ENCODE peak calls at places on chromosomes 16 and 17, in four cellular contexts. Z, M, V and Q are unnamed samples.

GRCh38 chr16:8720080-8720966 is 45.9 kb downstream of the ABAT start:
- DNase-seq in Z (no peak), V (no peak), M (no peak), Q (no peak)

GRCh38 chr17:48830840-48831548 is at the start of gene CALCOCO2:
- DNase-seq in V (peak), M (peak), Z (peak), Q (peak)

GRCh38 chr17:38910325-38910724 is 15.1 kb upstream of the LASP1NB start:
- DNase-seq in M (no peak), Z (peak), V (no peak), Q (no peak)

GRCh38 chr16:64416232-64417010 is 705.4 kb downstream of the CDH11 start:
- DNase-seq in Z (no peak), V (no peak), M (no peak), Q (peak)

GRCh38 chr17:36602030-36602737 is 801 bp downstream of the MRM1 start:
- DNase-seq in M (no peak), V (no peak), Z (peak), Q (no peak)

GRCh38 chr16:14309906-14310305 is 238.8 kb downstream of the MRTFB start:
- DNase-seq in M (no peak), Z (no peak), V (no peak), Q (no peak)

GRCh38 chr17:56274491-56274890 is 121.2 kb downstream of the ANKFN1 start:
- DNase-seq in M (no peak), V (no peak), Z (no peak), Q (no peak)

GRCh38 chr17:51598824-51599223 is 338.5 kb downstream of the UTP18 start:
- DNase-seq in Z (no peak), V (no peak), M (no peak), Q (no peak)

GRCh38 chr16:87412996-87413421 is 20.9 kb downstream of the MAP1LC3B start:
- DNase-seq in M (no peak), Z (no peak), V (no peak), Q (no peak)

GRCh38 chr17:59129814-59130213 is 23.1 kb upstream of the TRIM37 start:
- DNase-seq in M (no peak), Z (no peak), V (no peak), Q (no peak)

GRCh38 chr16:83626676-83627075 is 181.1 kb upstream of the HSBP1 start:
- DNase-seq in Z (no peak), M (no peak), V (no peak), Q (no peak)

GRCh38 chr17:12953126-12953525 is 64.7 kb downstream of the ELAC2 start:
- DNase-seq in V (no peak), Z (no peak), M (no peak), Q (no peak)

GRCh38 chr17:66506641-66507040 is 204.2 kb downstream of the PRKCA start:
- DNase-seq in M (no peak), Z (no peak), V (no peak), Q (no peak)

GRCh38 chr17:41534899-41535546 is 6.9 kb upstream of the KRT19 start:
- DNase-seq in Z (peak), M (no peak), V (no peak), Q (no peak)

GRCh38 chr17:57281887-57282653 is 25.7 kb downstream of the MSI2 start:
- DNase-seq in M (no peak), V (no peak), Z (no peak), Q (peak)

GRCh38 chr16:30534368-30535105 is at the start of gene ZNF747:
- DNase-seq in M (peak), V (peak), Z (peak), Q (peak)

GRCh38 chr17:19943599-19943998 is 34.0 kb downstream of the AKAP10 start:
- DNase-seq in M (no peak), Z (no peak), V (no peak), Q (no peak)

GRCh38 chr16:62036101-62036806 is at the start of gene CDH8:
- DNase-seq in V (no peak), Z (peak), M (no peak), Q (no peak)

GRCh38 chr16:74852500-74852875 is 77.9 kb upstream of the FA2H start:
- DNase-seq in V (no peak), Z (no peak), M (no peak), Q (no peak)

GRCh38 chr16:89557230-89557935 is 3.1 kb upstream of the RPL13 start:
- DNase-seq in M (no peak), V (no peak), Z (peak), Q (peak)

GRCh38 chr16:63038563-63039131 is 1002.4 kb upstream of the CDH8 start:
- DNase-seq in V (no peak), Z (no peak), M (no peak), Q (no peak)

GRCh38 chr17:4949321-4950074 is 1.2 kb upstream of the PFN1 start:
- DNase-seq in V (peak), M (peak), Z (peak), Q (peak)

GRCh38 chr17:74179576-74179975 is 23.9 kb upstream of the RPL38 start:
- DNase-seq in M (no peak), Z (no peak), V (no peak), Q (no peak)

GRCh38 chr16:68490829-68491575 is 42.7 kb upstream of the SMPD3 start:
- DNase-seq in V (no peak), Z (no peak), M (peak), Q (peak)

GRCh38 chr17:47257651-47258339 is 4.2 kb downstream of the ITGB3 start:
- DNase-seq in M (no peak), V (no peak), Z (no peak), Q (peak)

GRCh38 chr17:30519707-30520106 is 42.5 kb downstream of the GOSR1 start:
- DNase-seq in Z (no peak), M (no peak), V (no peak), Q (no peak)

GRCh38 chr17:14621826-14622621 is 321.1 kb downstream of the HS3ST3B1 start:
- DNase-seq in V (no peak), M (no peak), Z (no peak), Q (no peak)

GRCh38 chr17:27602721-27603445 is 28.1 kb upstream of the LGALS9 start:
- DNase-seq in M (peak), Z (peak), V (no peak), Q (peak)

GRCh38 chr16:66516808-66517585 is 32.9 kb downstream of the TK2 start:
- DNase-seq in Z (peak), V (peak), M (peak), Q (no peak)
- H3K4me3 ChIP-seq in Z (peak), V (peak), M (peak), Q (no peak)

DNA sequence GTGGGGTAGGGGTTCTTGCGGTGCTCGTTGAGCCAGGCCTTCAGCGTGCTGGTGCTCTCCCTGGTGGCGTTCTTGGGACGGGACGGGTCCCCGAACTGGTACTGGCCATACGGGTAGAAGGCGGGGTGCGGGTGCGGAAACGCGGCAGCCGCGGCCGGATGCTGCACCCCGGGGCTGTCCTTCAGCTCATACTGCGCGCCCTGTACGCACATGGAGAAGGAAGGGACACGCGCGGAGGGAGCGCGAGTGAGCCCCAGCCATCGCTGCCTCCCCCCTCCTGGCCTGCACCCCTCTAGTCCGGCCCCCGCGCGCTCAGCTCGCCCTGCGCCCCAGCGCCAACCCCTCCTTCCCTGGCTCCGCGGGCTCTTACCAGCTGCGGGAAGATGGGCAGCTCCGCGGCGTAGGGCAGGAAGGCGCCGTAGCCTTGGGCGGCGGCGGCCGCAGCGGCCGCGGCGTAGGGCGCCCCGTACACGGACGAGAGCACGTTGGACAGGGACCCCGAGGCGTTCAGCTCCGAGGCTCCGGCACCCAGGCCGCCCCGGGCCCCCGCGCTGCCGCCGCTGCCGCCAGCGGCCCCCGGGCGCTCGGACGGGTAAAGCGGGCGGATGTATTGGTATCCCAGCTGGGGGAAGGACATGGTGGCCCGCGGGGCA is 1.0 kb downstream of the IRX3 start:
- DNase-seq in Z (no peak), M (no peak), V (no peak), Q (no peak)
- H3K4me3 ChIP-seq in Z (peak), M (peak), V (peak), Q (peak)

GRCh38 chr16:51095890-51096626 is 55.0 kb downstream of the SALL1 start:
- DNase-seq in V (no peak), M (no peak), Z (no peak), Q (no peak)
- H3K4me3 ChIP-seq in V (no peak), M (no peak), Z (no peak), Q (no peak)

DNA sequence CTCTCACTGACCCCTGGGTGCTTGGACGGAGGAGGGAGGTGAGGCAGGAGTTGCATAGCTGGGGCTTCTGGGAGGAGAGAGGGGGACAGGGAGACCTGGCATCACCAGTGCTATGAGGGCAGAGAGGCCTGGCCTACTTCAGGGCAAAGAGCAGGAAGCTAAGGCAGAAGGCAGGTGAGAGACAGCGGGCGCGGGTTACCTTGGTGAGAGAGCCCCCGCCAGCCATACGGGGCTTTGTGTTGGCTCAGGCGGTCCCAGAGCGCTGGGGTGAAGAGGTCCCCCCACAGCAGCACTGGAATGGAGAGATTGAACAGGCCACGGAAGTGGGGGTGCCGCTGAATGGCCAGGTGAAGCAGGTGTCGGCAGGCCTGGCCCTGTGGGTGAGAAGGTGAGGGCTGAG is 11.5 kb downstream of the ST6GALNAC2 start:
- DNase-seq in Z (no peak), M (no peak), V (no peak), Q (no peak)
- H3K4me3 ChIP-seq in Z (no peak), M (no peak), V (no peak), Q (no peak)

GRCh38 chr16:16169615-16170014 is 53.7 kb downstream of the ABCC6 start:
- DNase-seq in M (no peak), Z (no peak), V (no peak), Q (no peak)

GRCh38 chr16:16167927-16168326 is 55.4 kb downstream of the ABCC6 start:
- DNase-seq in M (no peak), Z (no peak), V (no peak), Q (no peak)

GRCh38 chr16:16166085-16166484 is 57.2 kb downstream of the ABCC6 start:
- DNase-seq in V (no peak), M (no peak), Z (no peak), Q (no peak)

GRCh38 chr16:16164244-16164643 is 59.0 kb downstream of the ABCC6 start:
- DNase-seq in M (no peak), Z (no peak), V (no peak), Q (peak)

DNA sequence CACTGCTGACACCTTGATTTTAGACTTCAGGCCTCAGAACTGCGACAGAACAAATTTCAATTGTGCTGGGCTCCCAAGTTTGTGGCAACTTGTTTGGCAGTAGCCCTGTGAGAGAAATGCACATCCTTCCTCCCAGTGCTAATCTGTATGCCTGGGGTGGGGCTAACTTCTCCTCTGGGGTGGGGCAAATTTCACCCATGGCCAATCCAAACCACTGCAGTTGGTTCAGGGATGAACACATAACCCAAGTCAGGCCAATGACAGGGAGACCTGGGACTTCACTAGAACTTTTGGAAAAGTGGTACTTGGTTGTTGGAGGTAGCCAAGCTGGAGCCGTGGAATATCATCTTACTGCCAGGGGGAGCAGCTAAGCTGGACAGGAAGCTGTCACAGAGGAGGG is 56.3 kb downstream of the ABCC6 start:
- DNase-seq in M (no peak), Z (no peak), V (no peak), Q (no peak)
- H3K4me3 ChIP-seq in M (no peak), Z (no peak), V (no peak), Q (no peak)

DNA sequence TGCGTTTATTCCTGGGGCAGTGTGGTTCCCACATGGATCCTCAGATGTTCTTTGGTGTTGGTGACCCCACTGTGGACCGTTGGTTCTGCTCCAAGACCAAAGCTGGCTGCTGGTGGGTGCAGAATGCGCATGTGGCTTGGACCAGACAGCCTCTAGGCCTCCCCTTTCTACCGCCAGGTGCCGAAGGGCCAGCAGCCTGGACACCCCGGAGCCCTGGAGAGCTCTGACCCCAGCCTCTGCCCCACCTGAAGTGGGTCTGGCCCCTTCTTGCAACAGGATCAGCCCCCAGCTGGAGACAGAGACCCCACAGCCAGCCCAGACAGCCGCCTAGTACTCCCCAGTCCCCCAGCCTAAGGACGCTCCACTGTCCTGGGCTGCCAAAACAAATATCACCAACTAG is 18.4 kb downstream of the NPTX1 start:
- DNase-seq in Z (no peak), V (no peak), M (no peak), Q (no peak)
- H3K4me3 ChIP-seq in Z (no peak), V (no peak), M (no peak), Q (no peak)